ENCODE peak calls at places on chromosomes 16 and 17, in ten cellular contexts. P is psoas muscle, L is PC-3, O is hepatocyte, M is brain microvascular endothelial cell, Z is colonic mucosa, G is ovary, C is neural progenitor cell, S is tibial nerve, T is uterus. W is an unnamed sample.

GRCh38 chr17:50206604-50207293 is 5.3 kb upstream of the COL1A1 start:
- DNase-seq in P (peak; percentile 61), L (no peak), O (peak; percentile 74), M (no peak), Z (peak; percentile 42), G (peak; percentile 85), C (peak; percentile 85), S (no peak), T (peak; percentile 77), W (no peak)

GRCh38 chr17:61647044-61647443 is 56.0 kb upstream of the NACA2 start:
- DNase-seq in P (no peak), L (peak; percentile 86), O (no peak), M (peak; percentile 35), Z (no peak), G (no peak), C (no peak), S (no peak), T (no peak), W (no peak)

GRCh38 chr17:22441776-22442175 is 749.5 kb downstream of the KCNJ18 start:
- DNase-seq in P (no peak), L (no peak), O (no peak), M (no peak), Z (no peak), G (no peak), C (no peak), S (no peak), T (no peak), W (no peak)

GRCh38 chr17:82911822-82912221 is 72.0 kb upstream of the ZNF750 start:
- DNase-seq in P (no peak), L (no peak), O (no peak), M (no peak), Z (no peak), G (no peak), C (no peak), S (no peak), T (no peak), W (no peak)

GRCh38 chr16:6382787-6383515 is 949.7 kb upstream of the RBFOX1 start:
- DNase-seq in P (no peak), L (no peak), O (no peak), M (no peak), Z (no peak), G (no peak), C (no peak), S (no peak), T (no peak), W (no peak)

GRCh38 chr16:80299416-80299815 is 241.4 kb upstream of the DYNLRB2 start:
- DNase-seq in P (no peak), L (no peak), O (peak; percentile 13), M (peak; percentile 21), Z (no peak), G (no peak), C (no peak), S (no peak), T (no peak), W (no peak)

GRCh38 chr17:35973333-35974260 is 7.7 kb downstream of the CCL16 start:
- DNase-seq in P (no peak), L (peak; percentile 46), O (peak; percentile 61), M (peak; percentile 36), Z (peak; percentile 30), G (no peak), C (no peak), S (no peak), T (no peak), W (peak; percentile 81)

GRCh38 chr16:31356566-31357323 is 1.8 kb downstream of the ITGAX start:
- DNase-seq in P (no peak), L (no peak), O (no peak), M (no peak), Z (no peak), G (no peak), C (peak; percentile 23), S (no peak), T (no peak), W (no peak)

GRCh38 chr17:37844158-37844976 is 79.8 kb upstream of the TBC1D3K start:
- DNase-seq in P (peak; percentile 48), L (peak; percentile 55), O (peak; percentile 78), M (peak; percentile 57), Z (peak; percentile 66), G (peak; percentile 16), C (peak; percentile 85), S (peak; percentile 23), T (no peak), W (peak; percentile 63)

GRCh38 chr17:77322534-77323412 is 182.0 kb downstream of the SEC14L1 start:
- DNase-seq in P (peak; percentile 91), L (peak; percentile 99), O (peak; percentile 95), M (peak; percentile 97), Z (peak; percentile 68), G (peak; percentile 85), C (peak; percentile 23), S (peak; percentile 77), T (peak; percentile 93), W (peak; percentile 62)

GRCh38 chr16:17026600-17027242 is 444.0 kb downstream of the XYLT1 start:
- DNase-seq in P (no peak), L (no peak), O (no peak), M (no peak), Z (no peak), G (no peak), C (no peak), S (no peak), T (no peak), W (no peak)

GRCh38 chr17:7448461-7448860 is 3.6 kb downstream of the CHRNB1 start:
- DNase-seq in P (no peak), L (no peak), O (no peak), M (no peak), Z (no peak), G (no peak), C (no peak), S (no peak), T (no peak), W (no peak)

DNA sequence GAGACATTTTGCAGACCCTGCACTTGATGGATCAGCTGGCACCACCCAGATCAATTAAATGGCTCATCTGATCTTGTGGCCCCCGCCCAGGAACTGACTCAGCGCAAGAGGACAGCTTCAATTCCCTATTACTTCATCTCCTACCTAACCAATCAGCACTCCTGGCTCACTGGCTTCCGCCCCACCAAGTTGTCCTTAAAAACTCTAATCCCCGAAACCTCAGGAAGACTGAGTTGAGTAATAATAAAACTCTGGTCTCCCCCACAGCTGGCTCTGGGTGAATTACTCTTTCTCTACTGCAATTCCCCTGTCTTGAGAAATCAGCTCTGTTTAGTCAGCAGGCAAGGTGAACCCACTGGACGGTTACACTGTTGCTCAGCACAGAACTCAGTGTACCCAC is 23.6 kb downstream of the SPPL2C start:
- DNase-seq in P (no peak), L (no peak), O (no peak), M (no peak), Z (no peak), G (no peak), C (no peak), S (no peak), T (no peak), W (no peak)
- H3K27ac ChIP-seq in P (no peak overlapping the region), L (no peak overlapping the region), O (no peak overlapping the region), M (no peak overlapping the region), Z (no peak overlapping the region), G (no peak overlapping the region), C (no peak overlapping the region), S (no peak overlapping the region), T (no peak overlapping the region), W (no peak overlapping the region)

DNA sequence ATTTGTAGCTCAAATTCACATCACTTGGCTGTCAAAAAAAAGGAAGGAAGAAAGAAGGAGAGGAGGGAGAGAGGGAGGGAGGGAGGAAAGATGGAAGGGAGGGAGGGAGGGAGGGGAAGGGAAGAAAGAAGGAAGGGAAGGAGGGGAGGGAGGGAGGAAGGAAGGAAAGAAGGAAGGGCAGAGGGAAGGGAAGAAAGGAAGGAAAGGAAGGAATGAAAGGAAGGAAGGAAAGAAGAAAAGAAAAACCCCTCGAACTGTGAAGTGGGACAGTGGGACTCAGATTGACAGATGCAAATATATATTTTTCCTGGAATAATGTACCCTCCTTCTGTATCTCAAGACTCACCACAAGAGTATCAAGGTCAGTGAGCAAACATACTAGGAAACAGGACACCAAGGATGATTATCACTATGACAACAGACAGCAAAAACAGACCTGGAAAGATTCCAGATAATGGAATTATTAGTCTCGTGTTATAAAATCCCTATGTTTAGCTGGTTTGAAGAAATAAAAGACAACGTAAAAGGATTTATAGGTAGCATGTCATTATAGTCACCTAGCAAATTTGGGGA is 24.2 kb upstream of the ABCA3 start:
- DNase-seq in P (no peak), L (peak; percentile 4), O (peak; percentile 42), M (no peak), Z (no peak), G (no peak), C (no peak), S (no peak), T (no peak), W (no peak)
- H3K27me3 ChIP-seq in P (no peaks in the 10 kb centered on the region), L (peaks cover 14% of the 10 kb centered on the region), O (peaks cover 13% of the 10 kb centered on the region), M (peaks cover 14% of the 10 kb centered on the region), Z (no peaks in the 10 kb centered on the region), G (no peaks in the 10 kb centered on the region), C (peaks cover 48% of the 10 kb centered on the region), S (no peaks in the 10 kb centered on the region), T (no peaks in the 10 kb centered on the region), W (no peaks in the 10 kb centered on the region)

GRCh38 chr17:62720126-62720850 is 87.8 kb downstream of the MARCHF10 start:
- DNase-seq in P (no peak), L (peak; percentile 64), O (no peak), M (no peak), Z (no peak), G (no peak), C (peak; percentile 33), S (no peak), T (no peak), W (no peak)
- H3K27ac ChIP-seq in P (no peak overlapping the region), L (no peak overlapping the region), O (no peak overlapping the region), M (no peak overlapping the region), Z (no peak overlapping the region), G (no peak overlapping the region), C (no peak overlapping the region), S (no peak overlapping the region), T (no peak overlapping the region), W (no peak overlapping the region)

GRCh38 chr17:9814337-9814945 is 7.4 kb downstream of the GSG1L2 start:
- DNase-seq in P (no peak), L (no peak), O (no peak), M (no peak), Z (no peak), G (no peak), C (no peak), S (no peak), T (no peak), W (no peak)

GRCh38 chr17:9821921-9822320 is at the start of gene GSG1L2:
- DNase-seq in P (no peak), L (no peak), O (no peak), M (no peak), Z (no peak), G (no peak), C (no peak), S (no peak), T (no peak), W (no peak)

GRCh38 chr17:9817086-9817485 is 4.8 kb downstream of the GSG1L2 start:
- DNase-seq in P (no peak), L (peak; percentile 71), O (peak; percentile 79), M (no peak), Z (no peak), G (no peak), C (no peak), S (no peak), T (no peak), W (no peak)

GRCh38 chr17:9816472-9816871 is 5.4 kb downstream of the GSG1L2 start:
- DNase-seq in P (no peak), L (no peak), O (no peak), M (no peak), Z (no peak), G (no peak), C (no peak), S (no peak), T (no peak), W (no peak)

DNA sequence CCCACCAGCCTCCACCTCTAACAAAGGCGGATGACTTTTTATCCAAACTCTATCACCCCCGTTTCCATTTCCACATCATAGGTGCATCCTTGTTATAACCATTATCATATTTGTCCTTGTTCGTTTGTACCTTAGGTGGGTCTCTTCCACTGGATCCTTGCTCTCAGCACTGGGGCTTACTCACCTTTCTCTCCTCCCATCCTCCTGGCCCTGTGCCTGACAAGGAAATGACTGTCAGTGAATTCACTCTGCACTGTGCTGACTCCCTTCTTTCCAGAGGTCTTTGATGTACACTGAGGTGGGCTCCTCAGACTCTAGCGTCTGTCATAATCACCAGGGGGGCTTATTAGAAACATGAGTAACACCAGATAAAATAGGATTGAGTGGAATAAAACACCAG is 3.1 kb downstream of the GSG1L2 start:
- DNase-seq in P (no peak), L (peak; percentile 68), O (no peak), M (no peak), Z (no peak), G (no peak), C (no peak), S (no peak), T (no peak), W (no peak)
- H3K27me3 ChIP-seq in P (no peaks in the 10 kb centered on the region), L (no peaks in the 10 kb centered on the region), O (no peaks in the 10 kb centered on the region), M (no peaks in the 10 kb centered on the region), Z (no peaks in the 10 kb centered on the region), G (no peaks in the 10 kb centered on the region), C (no peaks in the 10 kb centered on the region), S (no peaks in the 10 kb centered on the region), T (no peaks in the 10 kb centered on the region), W (no peaks in the 10 kb centered on the region)

W was measured in right lobe of liver.